ENCODE peak calls at places on chromosome 20, in six cellular contexts. H is GM04504, B is ureter, R is ascending aorta, N is HS-5, X is AG04450. I is an unnamed sample.

GRCh38 chr20:63895886-63896135 is 885 bp downstream of the DNAJC5 start:
- DNase-seq in B (no peak), X (no peak), H (no peak), N (no peak), R (no peak), I (no peak)

GRCh38 chr20:61629361-61630239 is 377.5 kb downstream of the CDH4 start:
- DNase-seq in R (no peak), N (no peak), H (no peak), X (no peak), B (no peak), I (no peak)

GRCh38 chr20:47318596-47319516 is 37.6 kb downstream of the ZMYND8 start:
- DNase-seq in R (peak; percentile 91), N (no peak), X (no peak), H (no peak), B (peak; percentile 80), I (no peak)

GRCh38 chr20:59175861-59176260 is 12.2 kb downstream of the ZNF831 start:
- DNase-seq in H (no peak), N (no peak), B (no peak), X (no peak), R (no peak), I (no peak)

GRCh38 chr20:3687655-3688054 is 5.8 kb upstream of the ADAM33 start:
- DNase-seq in N (no peak), B (no peak), H (no peak), X (peak; percentile 18), R (no peak), I (no peak)

GRCh38 chr20:50215101-50215500 is 24.5 kb downstream of the CEBPB start:
- DNase-seq in B (no peak), R (no peak), X (no peak), H (no peak), N (no peak), I (no peak)

GRCh38 chr20:31675828-31676533 is 38.3 kb downstream of the COX4I2 start:
- DNase-seq in B (no peak), N (peak; percentile 42), H (no peak), X (no peak), R (no peak), I (no peak)

GRCh38 chr20:10167025-10167424 is 51.6 kb upstream of the SNAP25 start:
- DNase-seq in H (no peak), X (no peak), B (no peak), N (no peak), R (no peak), I (no peak)

GRCh38 chr20:33685328-33686007 is 717 bp downstream of the E2F1 start:
- DNase-seq in N (no peak), B (no peak), X (no peak), R (no peak), H (no peak), I (no peak)

GRCh38 chr20:63873477-63873971 is 8.5 kb downstream of the TPD52L2 start:
- DNase-seq in N (peak; percentile 84), X (peak; percentile 39), R (peak; percentile 77), H (peak; percentile 61), B (no peak), I (no peak)

GRCh38 chr20:38473353-38473795 is 731 bp downstream of the RALGAPB start:
- DNase-seq in B (no peak), X (no peak), N (no peak), H (peak; percentile 9), R (peak; percentile 66), I (no peak)

I was measured in GOT3.